ENCODE peak calls at places on chromosomes 13 and 19, in four cellular contexts. U is H4; B is activated CD4-positive, alpha-beta T cell treated with anti-CD3 and anti-CD28 coated beads, Interleukin-2, amount 50 U/mL, for 4 hours; E is EH. C is an unnamed sample.

GRCh38 chr13:26646603-26647002 is 89.1 kb downstream of the WASF3 start:
- DNase-seq in E (no peak), B (no peak), U (no peak), C (no peak)

GRCh38 chr19:3477506-3477905 is 2.8 kb downstream of the SMIM24 start:
- DNase-seq in E (no peak), U (no peak), B (no peak), C (no peak)

GRCh38 chr13:49603318-49603717 is 18.0 kb upstream of the RCBTB1 start:
- DNase-seq in B (no peak), E (no peak), U (no peak), C (no peak)

GRCh38 chr19:11721681-11722080 is 17.1 kb downstream of the ZNF823 start:
- DNase-seq in E (peak), U (no peak), B (no peak), C (no peak)

GRCh38 chr19:54281008-54281728 is at the start of gene LILRB2:
- DNase-seq in U (no peak), B (no peak), E (no peak), C (no peak)

GRCh38 chr13:93758575-93758974 is 532.0 kb downstream of the GPC6 start:
- DNase-seq in U (no peak), B (no peak), E (no peak), C (no peak)

GRCh38 chr19:31110331-31110730 is 238.9 kb downstream of the TSHZ3 start:
- DNase-seq in E (peak), B (no peak), U (peak), C (no peak)

GRCh38 chr13:96700657-96701056 is 293.6 kb downstream of the OXGR1 start:
- DNase-seq in U (no peak), B (no peak), E (no peak), C (no peak)

GRCh38 chr13:101529419-101529818 is 76.9 kb downstream of the ITGBL1 start:
- DNase-seq in U (peak), B (no peak), E (peak), C (no peak)

C was measured in GM12878.